ENCODE peak calls at places on chromosomes 11 and 22, in five cellular contexts. One of them, this sample, is unnamed.

GRCh38 chr11:57597971-57598830 is 716 bp downstream of the SERPING1 start:
- DNase-seq in adrenal gland: peak
- DNase-seq in HFFc6: no peak
- DNase-seq in Peyer's patch: no peak
- DNase-seq in keratinocyte: no peak
- DNase-seq in this sample: no peak

GRCh38 chr22:30245985-30246901 is at the start of gene LIF:
- DNase-seq in HFFc6: peak
- DNase-seq in Peyer's patch: peak
- DNase-seq in keratinocyte: no peak
- DNase-seq in adrenal gland: no peak
- DNase-seq in this sample: no peak

GRCh38 chr22:48576333-48577013 is 1251.2 kb downstream of the BRD1 start:
- DNase-seq in Peyer's patch: no peak
- DNase-seq in keratinocyte: no peak
- DNase-seq in adrenal gland: no peak
- DNase-seq in HFFc6: no peak
- DNase-seq in this sample: no peak

GRCh38 chr11:72228844-72229231 is 4.3 kb downstream of the INPPL1 start:
- DNase-seq in keratinocyte: no peak
- DNase-seq in Peyer's patch: no peak
- DNase-seq in adrenal gland: peak
- DNase-seq in HFFc6: no peak
- DNase-seq in this sample: no peak

GRCh38 chr11:35540526-35540925 is 15.1 kb upstream of the PAMR1 start:
- DNase-seq in adrenal gland: no peak
- DNase-seq in HFFc6: no peak
- DNase-seq in Peyer's patch: no peak
- DNase-seq in keratinocyte: no peak
- DNase-seq in this sample: no peak

GRCh38 chr11:61919841-61920631 is 2.7 kb upstream of the RAB3IL1 start:
- DNase-seq in HFFc6: no peak
- DNase-seq in adrenal gland: peak
- DNase-seq in keratinocyte: no peak
- DNase-seq in Peyer's patch: no peak
- DNase-seq in this sample: no peak

GRCh38 chr22:32469799-32470212 is 4.8 kb upstream of the FBXO7 start:
- DNase-seq in adrenal gland: peak
- DNase-seq in HFFc6: peak
- DNase-seq in keratinocyte: no peak
- DNase-seq in Peyer's patch: no peak
- DNase-seq in this sample: peak

GRCh38 chr11:82557274-82557673 is 176.4 kb downstream of the FAM181B start:
- DNase-seq in adrenal gland: peak
- DNase-seq in keratinocyte: no peak
- DNase-seq in HFFc6: no peak
- DNase-seq in Peyer's patch: peak
- DNase-seq in this sample: peak

DNA sequence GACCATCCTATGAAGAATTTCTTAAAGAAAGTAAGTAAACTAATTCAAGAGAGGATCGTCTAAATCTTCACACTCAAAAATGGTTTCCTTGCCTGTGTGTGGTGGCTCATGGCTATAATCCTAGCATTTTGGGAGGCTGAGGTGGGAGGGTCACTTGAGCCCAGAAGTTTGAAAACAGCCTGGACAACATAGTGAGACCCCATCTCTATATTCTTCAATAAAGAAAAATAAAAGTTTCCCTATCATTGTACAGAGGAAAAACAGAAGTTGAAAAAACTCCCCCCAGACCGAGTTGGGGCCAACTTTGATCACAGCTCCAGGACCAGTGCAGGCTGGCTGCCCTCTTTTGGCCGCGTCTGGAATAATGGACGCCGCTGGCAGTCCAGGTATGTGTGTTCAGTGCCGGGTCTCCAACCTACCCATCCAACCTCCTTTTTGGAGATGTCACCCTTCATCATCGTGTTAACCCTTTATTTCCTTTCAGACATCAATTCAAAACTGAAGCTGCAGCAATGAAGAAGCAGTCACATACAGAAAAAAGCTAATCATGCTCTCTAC is 3.0 kb downstream of the RPS25 start:
- DNase-seq in HFFc6: no peak
- DNase-seq in keratinocyte: no peak
- DNase-seq in Peyer's patch: no peak
- DNase-seq in adrenal gland: no peak
- DNase-seq in this sample: no peak
- TF ChIP-seq CTCF in HFFc6: peak
- TF ChIP-seq CTCF in keratinocyte: peak
- TF ChIP-seq CTCF in Peyer's patch: no peak
- TF ChIP-seq CTCF in adrenal gland: no peak
- TF ChIP-seq CTCF in this sample: no peak

GRCh38 chr22:42966389-42966998 is 48.5 kb downstream of the PACSIN2 start:
- DNase-seq in HFFc6: no peak
- DNase-seq in adrenal gland: no peak
- DNase-seq in keratinocyte: no peak
- DNase-seq in Peyer's patch: no peak
- DNase-seq in this sample: no peak

GRCh38 chr22:42967005-42967404 is 47.9 kb downstream of the PACSIN2 start:
- DNase-seq in adrenal gland: peak
- DNase-seq in Peyer's patch: no peak
- DNase-seq in HFFc6: no peak
- DNase-seq in keratinocyte: no peak
- DNase-seq in this sample: no peak

GRCh38 chr22:42970029-42970428 is 44.9 kb downstream of the PACSIN2 start:
- DNase-seq in keratinocyte: no peak
- DNase-seq in adrenal gland: peak
- DNase-seq in Peyer's patch: no peak
- DNase-seq in HFFc6: no peak
- DNase-seq in this sample: no peak

GRCh38 chr22:42969348-42969975 is 45.5 kb downstream of the PACSIN2 start:
- DNase-seq in keratinocyte: no peak
- DNase-seq in HFFc6: peak
- DNase-seq in adrenal gland: peak
- DNase-seq in Peyer's patch: no peak
- DNase-seq in this sample: no peak

DNA sequence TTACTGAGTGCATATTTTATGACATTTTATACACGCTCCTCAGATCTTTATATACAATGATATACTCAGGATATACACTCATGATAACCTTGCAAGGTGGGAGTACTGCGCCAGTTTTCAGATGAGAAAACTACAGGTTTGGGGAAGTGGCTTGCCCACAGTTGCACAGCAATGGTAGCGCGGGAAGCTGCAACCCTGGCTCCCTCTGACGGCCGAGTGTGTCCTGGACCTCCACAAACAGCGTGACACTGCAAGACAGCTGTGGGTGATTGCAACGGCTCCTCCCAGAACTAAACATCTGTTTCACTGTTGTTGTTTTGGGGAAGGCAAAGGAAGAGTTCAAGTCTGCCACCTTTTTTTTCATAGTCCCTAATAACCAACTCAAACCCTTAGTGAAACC is 47.0 kb downstream of the PACSIN2 start:
- DNase-seq in adrenal gland: peak
- DNase-seq in HFFc6: no peak
- DNase-seq in keratinocyte: no peak
- DNase-seq in Peyer's patch: peak
- DNase-seq in this sample: peak
- TF ChIP-seq CTCF in adrenal gland: peak
- TF ChIP-seq CTCF in HFFc6: no peak
- TF ChIP-seq CTCF in keratinocyte: no peak
- TF ChIP-seq CTCF in Peyer's patch: no peak
- TF ChIP-seq CTCF in this sample: peak

DNA sequence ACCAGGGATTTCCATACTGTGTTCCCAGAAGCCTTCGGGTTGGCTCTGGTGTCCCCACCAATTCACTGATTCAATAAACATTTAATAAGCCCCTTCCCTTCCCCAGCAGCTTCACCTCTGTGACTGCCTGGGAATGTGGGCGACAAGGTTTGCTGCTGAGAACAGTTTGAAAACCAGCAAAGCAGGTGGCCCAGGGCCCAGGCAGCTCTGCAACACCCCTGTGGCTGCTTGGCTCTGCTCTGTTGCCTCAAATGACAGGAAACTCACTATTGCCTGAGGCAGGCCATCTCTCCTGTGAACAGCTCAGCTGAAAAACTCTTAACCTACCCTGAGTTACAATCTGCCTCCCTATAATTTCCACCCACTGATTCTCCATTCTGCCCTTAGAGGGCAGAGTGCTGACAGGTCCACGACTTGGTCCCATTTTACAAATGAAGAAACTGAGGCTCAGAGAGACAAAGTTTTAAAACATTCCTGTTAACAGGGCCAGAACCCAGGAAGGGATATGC is 10.5 kb downstream of the ADORA2A start:
- DNase-seq in keratinocyte: no peak
- DNase-seq in Peyer's patch: peak
- DNase-seq in HFFc6: peak
- DNase-seq in adrenal gland: peak
- DNase-seq in this sample: no peak
- TF ChIP-seq CTCF in keratinocyte: peak
- TF ChIP-seq CTCF in Peyer's patch: no peak
- TF ChIP-seq CTCF in HFFc6: peak
- TF ChIP-seq CTCF in adrenal gland: no peak
- TF ChIP-seq CTCF in this sample: peak

DNA sequence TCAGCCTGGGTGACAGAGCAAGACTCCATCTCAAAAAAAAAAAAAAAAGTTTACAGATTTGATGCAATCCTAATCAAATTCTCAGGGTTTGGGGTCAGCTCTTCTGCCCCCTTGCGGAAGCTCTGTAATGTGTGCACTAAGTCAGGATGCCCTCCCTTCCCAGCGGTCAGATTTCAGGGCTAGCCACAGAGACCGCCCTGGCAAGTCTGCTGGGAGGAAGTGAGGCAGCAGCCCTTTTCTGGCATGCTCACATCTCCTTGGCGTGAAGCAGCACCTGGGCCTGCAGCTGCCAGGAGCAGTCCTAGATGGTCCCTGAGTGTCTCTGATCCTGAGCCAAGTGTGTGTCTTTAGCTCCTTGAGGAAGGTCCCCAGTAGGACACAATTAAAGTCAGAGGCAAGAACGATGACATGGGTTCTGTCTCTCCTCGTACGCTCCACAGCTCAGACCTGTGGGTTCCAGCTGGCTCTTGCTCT is 10.9 kb upstream of the APOBEC3C start:
- DNase-seq in HFFc6: peak
- DNase-seq in adrenal gland: peak
- DNase-seq in Peyer's patch: peak
- DNase-seq in keratinocyte: peak
- DNase-seq in this sample: peak
- TF ChIP-seq CTCF in HFFc6: peak
- TF ChIP-seq CTCF in adrenal gland: peak
- TF ChIP-seq CTCF in Peyer's patch: peak
- TF ChIP-seq CTCF in keratinocyte: peak
- TF ChIP-seq CTCF in this sample: peak

DNA sequence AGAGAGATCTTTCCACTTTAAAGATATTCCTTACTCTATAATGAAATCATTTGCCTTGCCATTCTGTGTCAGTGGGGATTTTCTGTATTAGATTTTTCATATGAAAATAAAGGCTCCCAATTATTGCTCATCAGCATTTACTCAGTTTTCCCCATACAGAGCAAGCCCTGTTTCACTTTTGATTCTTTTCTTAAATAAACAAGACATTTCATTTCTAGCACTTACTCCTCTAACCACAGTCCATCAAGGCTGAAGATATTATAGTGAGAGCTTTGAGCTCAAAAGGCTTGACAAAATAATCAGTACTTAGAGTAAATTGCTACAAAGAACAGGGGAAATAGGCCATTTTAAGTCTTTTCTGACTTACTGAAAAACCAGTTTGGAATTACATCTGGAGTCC is 385.1 kb downstream of the LRRC4C start:
- DNase-seq in HFFc6: no peak
- DNase-seq in keratinocyte: no peak
- DNase-seq in adrenal gland: no peak
- DNase-seq in Peyer's patch: no peak
- DNase-seq in this sample: no peak
- TF ChIP-seq CTCF in HFFc6: no peak
- TF ChIP-seq CTCF in keratinocyte: no peak
- TF ChIP-seq CTCF in adrenal gland: no peak
- TF ChIP-seq CTCF in Peyer's patch: no peak
- TF ChIP-seq CTCF in this sample: no peak

GRCh38 chr11:32210601-32211000 is 119.7 kb downstream of the RCN1 start:
- DNase-seq in keratinocyte: no peak
- DNase-seq in adrenal gland: no peak
- DNase-seq in HFFc6: peak
- DNase-seq in Peyer's patch: no peak
- DNase-seq in this sample: no peak

GRCh38 chr11:32219320-32219719 is 128.4 kb downstream of the RCN1 start:
- DNase-seq in keratinocyte: no peak
- DNase-seq in HFFc6: no peak
- DNase-seq in Peyer's patch: no peak
- DNase-seq in adrenal gland: no peak
- DNase-seq in this sample: no peak

GRCh38 chr11:32213223-32213622 is 122.3 kb downstream of the RCN1 start:
- DNase-seq in adrenal gland: no peak
- DNase-seq in keratinocyte: no peak
- DNase-seq in HFFc6: peak
- DNase-seq in Peyer's patch: no peak
- DNase-seq in this sample: no peak

GRCh38 chr11:32215157-32215556 is 124.3 kb downstream of the RCN1 start:
- DNase-seq in HFFc6: no peak
- DNase-seq in keratinocyte: no peak
- DNase-seq in Peyer's patch: no peak
- DNase-seq in adrenal gland: no peak
- DNase-seq in this sample: no peak
- TF ChIP-seq CTCF in HFFc6: peak
- TF ChIP-seq CTCF in keratinocyte: no peak
- TF ChIP-seq CTCF in Peyer's patch: no peak
- TF ChIP-seq CTCF in adrenal gland: no peak
- TF ChIP-seq CTCF in this sample: no peak

This sample was measured in CD14-positive monocyte.